ENCODE peak calls at places on chromosomes 7 and 10, in seven cellular contexts. W is tibial artery, G is nephron progenitor cell, T is Calu3, C is cardiac muscle cell, F is T-helper 2 cell, P is neural progenitor cell. M is an unnamed sample.
A peak's percentile ranks its signal among the peaks of the same experiment; 100 is the strongest.

GRCh38 chr7:97857544-97857943 is 14.7 kb downstream of the ASNS start:
- DNase-seq in W (no peak), G (no peak), T (no peak), C (no peak), F (no peak), P (no peak), M (no peak)

GRCh38 chr7:107813524-107813923 is 10.5 kb upstream of the SLC26A3 start:
- DNase-seq in W (no peak), G (no peak), T (no peak), C (no peak), F (no peak), P (no peak), M (no peak)

GRCh38 chr7:36117201-36117840 is 35.7 kb upstream of the EEPD1 start:
- DNase-seq in W (no peak), G (no peak), T (no peak), C (no peak), F (peak; percentile 18), P (no peak), M (peak; percentile 14)

GRCh38 chr10:61764486-61764885 is 101.8 kb downstream of the CABCOCO1 start:
- DNase-seq in W (no peak), G (no peak), T (no peak), C (no peak), F (no peak), P (no peak), M (no peak)

GRCh38 chr10:64574371-64574770 is 1053.2 kb downstream of the REEP3 start:
- DNase-seq in W (no peak), G (no peak), T (no peak), C (no peak), F (no peak), P (no peak), M (no peak)

GRCh38 chr10:78378192-78378591 is 344.5 kb downstream of the RPS24 start:
- DNase-seq in W (no peak), G (no peak), T (no peak), C (no peak), F (no peak), P (no peak), M (no peak)

GRCh38 chr7:112892263-112892662 is 102.1 kb upstream of the TMEM168 start:
- DNase-seq in W (no peak), G (no peak), T (no peak), C (peak; percentile 58), F (no peak), P (no peak), M (peak; percentile 53)

GRCh38 chr7:22238354-22239311 is 118.3 kb downstream of the RAPGEF5 start:
- DNase-seq in W (no peak), G (no peak), T (no peak), C (no peak), F (no peak), P (no peak), M (peak; percentile 36)

M was measured in choroid plexus epithelial cell.